ENCODE peak calls at places on chromosome 7, in seven cellular contexts. One of them, this sample, is unnamed.

GRCh38 chr7:108335264-108335918 is 120.8 kb downstream of the NRCAM start:
- DNase-seq in testis: peak
- DNase-seq in A549: no peak
- DNase-seq in HCT116: no peak
- DNase-seq in IMR-90: no peak
- DNase-seq in spleen: no peak
- DNase-seq in heart left ventricle: no peak
- DNase-seq in this sample: no peak

GRCh38 chr7:116495737-116496136 is 3.8 kb upstream of the CAV2 start:
- DNase-seq in testis: no peak
- DNase-seq in A549: peak
- DNase-seq in HCT116: no peak
- DNase-seq in IMR-90: peak
- DNase-seq in spleen: no peak
- DNase-seq in heart left ventricle: no peak
- DNase-seq in this sample: no peak

GRCh38 chr7:102063736-102064135 is 222.9 kb upstream of the SH2B2 start:
- DNase-seq in testis: no peak
- DNase-seq in A549: peak
- DNase-seq in HCT116: peak
- DNase-seq in IMR-90: peak
- DNase-seq in spleen: no peak
- DNase-seq in heart left ventricle: no peak
- DNase-seq in this sample: peak

GRCh38 chr7:78607099-78607498 is 808.5 kb downstream of the PHTF2 start:
- DNase-seq in testis: no peak
- DNase-seq in A549: no peak
- DNase-seq in HCT116: no peak
- DNase-seq in IMR-90: no peak
- DNase-seq in spleen: no peak
- DNase-seq in heart left ventricle: no peak
- DNase-seq in this sample: no peak

GRCh38 chr7:134619627-134620331 is 26.9 kb upstream of the BPGM start:
- DNase-seq in testis: no peak
- DNase-seq in A549: no peak
- DNase-seq in HCT116: no peak
- DNase-seq in IMR-90: peak
- DNase-seq in spleen: no peak
- DNase-seq in heart left ventricle: no peak
- DNase-seq in this sample: peak

GRCh38 chr7:116610210-116610609 is 61.8 kb upstream of the MET start:
- DNase-seq in testis: no peak
- DNase-seq in A549: no peak
- DNase-seq in HCT116: no peak
- DNase-seq in IMR-90: peak
- DNase-seq in spleen: no peak
- DNase-seq in heart left ventricle: no peak
- DNase-seq in this sample: no peak

GRCh38 chr7:106957766-106958165 is 86.7 kb upstream of the PRKAR2B start:
- DNase-seq in testis: no peak
- DNase-seq in A549: no peak
- DNase-seq in HCT116: no peak
- DNase-seq in IMR-90: no peak
- DNase-seq in spleen: no peak
- DNase-seq in heart left ventricle: peak
- DNase-seq in this sample: no peak

GRCh38 chr7:1910827-1911226 is 240.8 kb downstream of the ELFN1 start:
- DNase-seq in testis: peak
- DNase-seq in A549: no peak
- DNase-seq in HCT116: no peak
- DNase-seq in IMR-90: no peak
- DNase-seq in spleen: no peak
- DNase-seq in heart left ventricle: peak
- DNase-seq in this sample: no peak

GRCh38 chr7:1663857-1664651 is 6.0 kb upstream of the ELFN1 start:
- DNase-seq in testis: no peak
- DNase-seq in A549: no peak
- DNase-seq in HCT116: no peak
- DNase-seq in IMR-90: no peak
- DNase-seq in spleen: peak
- DNase-seq in heart left ventricle: peak
- DNase-seq in this sample: no peak

GRCh38 chr7:45211958-45212357 is 54.4 kb downstream of the RAMP3 start:
- DNase-seq in testis: no peak
- DNase-seq in A549: no peak
- DNase-seq in HCT116: no peak
- DNase-seq in IMR-90: no peak
- DNase-seq in spleen: no peak
- DNase-seq in heart left ventricle: no peak
- DNase-seq in this sample: no peak

GRCh38 chr7:16817536-16817935 is 12.7 kb upstream of the AGR2 start:
- DNase-seq in testis: no peak
- DNase-seq in A549: peak
- DNase-seq in HCT116: no peak
- DNase-seq in IMR-90: peak
- DNase-seq in spleen: no peak
- DNase-seq in heart left ventricle: no peak
- DNase-seq in this sample: peak

GRCh38 chr7:21504021-21504420 is 38.8 kb upstream of the DNAH11 start:
- DNase-seq in testis: no peak
- DNase-seq in A549: no peak
- DNase-seq in HCT116: no peak
- DNase-seq in IMR-90: no peak
- DNase-seq in spleen: no peak
- DNase-seq in heart left ventricle: no peak
- DNase-seq in this sample: no peak

GRCh38 chr7:21749318-21749717 is 196.4 kb downstream of the CDCA7L start:
- DNase-seq in testis: no peak
- DNase-seq in A549: no peak
- DNase-seq in HCT116: no peak
- DNase-seq in IMR-90: no peak
- DNase-seq in spleen: no peak
- DNase-seq in heart left ventricle: no peak
- DNase-seq in this sample: no peak

GRCh38 chr7:41000042-41000441 is 702.8 kb downstream of the INHBA start:
- DNase-seq in testis: no peak
- DNase-seq in A549: no peak
- DNase-seq in HCT116: no peak
- DNase-seq in IMR-90: no peak
- DNase-seq in spleen: no peak
- DNase-seq in heart left ventricle: no peak
- DNase-seq in this sample: no peak

GRCh38 chr7:40990841-40991240 is 712.0 kb downstream of the INHBA start:
- DNase-seq in testis: no peak
- DNase-seq in A549: no peak
- DNase-seq in HCT116: no peak
- DNase-seq in IMR-90: no peak
- DNase-seq in spleen: no peak
- DNase-seq in heart left ventricle: no peak
- DNase-seq in this sample: no peak

DNA sequence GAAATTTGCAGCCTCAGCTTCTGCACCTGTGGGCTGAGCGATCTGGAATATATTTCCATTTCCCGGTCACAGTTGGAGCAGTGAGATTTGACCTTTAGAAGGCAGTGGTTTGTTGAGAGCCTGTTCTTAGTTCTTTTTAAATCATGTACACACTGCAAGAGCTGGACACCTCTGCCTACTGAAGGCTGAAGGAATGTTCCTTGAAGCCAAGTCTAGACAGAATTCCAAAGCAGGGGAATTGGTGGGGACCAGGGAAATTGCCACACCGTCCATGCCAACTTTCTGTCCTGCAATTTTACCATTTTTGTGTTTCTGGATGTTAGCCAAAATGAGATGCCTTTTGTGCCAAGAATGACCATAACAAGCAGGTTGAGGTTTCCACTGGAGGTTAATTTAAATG is 706.6 kb downstream of the INHBA start:
- DNase-seq in testis: no peak
- DNase-seq in A549: no peak
- DNase-seq in HCT116: no peak
- DNase-seq in IMR-90: no peak
- DNase-seq in spleen: no peak
- DNase-seq in heart left ventricle: no peak
- DNase-seq in this sample: no peak
- TF ChIP-seq POLR2A in testis: no peak
- TF ChIP-seq POLR2A in A549: no peak
- TF ChIP-seq POLR2A in HCT116: no peak
- TF ChIP-seq POLR2A in IMR-90: no peak
- TF ChIP-seq POLR2A in spleen: no peak
- TF ChIP-seq POLR2A in heart left ventricle: no peak
- TF ChIP-seq POLR2A in this sample: no peak

DNA sequence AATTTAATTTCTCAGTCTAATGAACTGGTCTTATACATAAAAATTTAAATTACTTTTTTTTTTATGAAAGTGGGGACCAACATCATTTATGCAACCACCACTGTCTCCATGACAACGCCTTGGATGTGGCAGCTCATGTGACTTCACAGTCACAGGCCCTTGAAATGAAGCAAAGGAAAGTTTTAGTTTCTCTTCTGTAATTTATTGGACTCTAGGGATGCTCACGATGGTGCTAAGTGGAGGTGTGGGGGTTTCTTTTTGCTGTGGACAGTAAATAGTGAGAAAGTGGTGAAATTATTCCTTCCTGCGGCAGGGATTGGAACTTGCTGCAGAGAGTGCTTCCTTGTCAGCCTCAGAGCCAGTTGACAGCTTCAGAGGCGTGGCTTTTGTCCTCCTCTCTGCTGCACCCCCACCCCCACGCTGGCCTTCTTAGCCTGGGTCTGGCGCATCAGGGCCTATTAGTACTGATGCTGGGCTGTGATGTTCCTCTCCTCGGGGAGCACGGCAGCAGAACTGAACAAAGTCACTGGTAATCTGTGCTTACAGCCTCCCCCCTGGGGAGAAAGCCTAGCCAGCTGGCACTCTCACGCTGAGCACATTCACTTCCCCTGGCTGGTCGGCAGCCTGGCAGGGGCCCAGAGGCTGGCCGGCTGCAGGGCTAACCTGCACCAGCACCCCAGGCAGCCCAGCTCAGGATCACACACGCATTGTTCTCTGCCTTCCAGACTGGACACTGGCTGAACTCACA is 517.5 kb upstream of the GALNT17 start:
- DNase-seq in testis: peak
- DNase-seq in A549: no peak
- DNase-seq in HCT116: no peak
- DNase-seq in IMR-90: peak
- DNase-seq in spleen: peak
- DNase-seq in heart left ventricle: peak
- DNase-seq in this sample: peak
- TF ChIP-seq POLR2A in testis: no peak
- TF ChIP-seq POLR2A in A549: no peak
- TF ChIP-seq POLR2A in HCT116: no peak
- TF ChIP-seq POLR2A in IMR-90: no peak
- TF ChIP-seq POLR2A in spleen: no peak
- TF ChIP-seq POLR2A in heart left ventricle: no peak
- TF ChIP-seq POLR2A in this sample: no peak

GRCh38 chr7:26008428-26008827 is 143.6 kb upstream of the NFE2L3 start:
- DNase-seq in testis: no peak
- DNase-seq in A549: no peak
- DNase-seq in HCT116: no peak
- DNase-seq in IMR-90: no peak
- DNase-seq in spleen: no peak
- DNase-seq in heart left ventricle: no peak
- DNase-seq in this sample: no peak

GRCh38 chr7:26005683-26006410 is 146.2 kb upstream of the NFE2L3 start:
- DNase-seq in testis: no peak
- DNase-seq in A549: no peak
- DNase-seq in HCT116: no peak
- DNase-seq in IMR-90: no peak
- DNase-seq in spleen: no peak
- DNase-seq in heart left ventricle: no peak
- DNase-seq in this sample: no peak

GRCh38 chr7:26011039-26011696 is 140.8 kb upstream of the NFE2L3 start:
- DNase-seq in testis: no peak
- DNase-seq in A549: no peak
- DNase-seq in HCT116: no peak
- DNase-seq in IMR-90: no peak
- DNase-seq in spleen: no peak
- DNase-seq in heart left ventricle: no peak
- DNase-seq in this sample: no peak

GRCh38 chr7:26006421-26006820 is 145.6 kb upstream of the NFE2L3 start:
- DNase-seq in testis: no peak
- DNase-seq in A549: no peak
- DNase-seq in HCT116: no peak
- DNase-seq in IMR-90: no peak
- DNase-seq in spleen: no peak
- DNase-seq in heart left ventricle: no peak
- DNase-seq in this sample: no peak

GRCh38 chr7:26007510-26007909 is 144.5 kb upstream of the NFE2L3 start:
- DNase-seq in testis: no peak
- DNase-seq in A549: no peak
- DNase-seq in HCT116: no peak
- DNase-seq in IMR-90: no peak
- DNase-seq in spleen: no peak
- DNase-seq in heart left ventricle: no peak
- DNase-seq in this sample: no peak
- TF ChIP-seq POLR2A in testis: no peak
- TF ChIP-seq POLR2A in A549: no peak
- TF ChIP-seq POLR2A in HCT116: no peak
- TF ChIP-seq POLR2A in IMR-90: no peak
- TF ChIP-seq POLR2A in spleen: no peak
- TF ChIP-seq POLR2A in heart left ventricle: no peak
- TF ChIP-seq POLR2A in this sample: no peak

GRCh38 chr7:92695308-92696261 is 105.4 kb upstream of the FAM133B start:
- DNase-seq in testis: peak
- DNase-seq in A549: peak
- DNase-seq in HCT116: peak
- DNase-seq in IMR-90: peak
- DNase-seq in spleen: no peak
- DNase-seq in heart left ventricle: peak
- DNase-seq in this sample: peak
- TF ChIP-seq POLR2A in testis: no peak
- TF ChIP-seq POLR2A in A549: no peak
- TF ChIP-seq POLR2A in HCT116: no peak
- TF ChIP-seq POLR2A in IMR-90: no peak
- TF ChIP-seq POLR2A in spleen: no peak
- TF ChIP-seq POLR2A in heart left ventricle: no peak
- TF ChIP-seq POLR2A in this sample: no peak

DNA sequence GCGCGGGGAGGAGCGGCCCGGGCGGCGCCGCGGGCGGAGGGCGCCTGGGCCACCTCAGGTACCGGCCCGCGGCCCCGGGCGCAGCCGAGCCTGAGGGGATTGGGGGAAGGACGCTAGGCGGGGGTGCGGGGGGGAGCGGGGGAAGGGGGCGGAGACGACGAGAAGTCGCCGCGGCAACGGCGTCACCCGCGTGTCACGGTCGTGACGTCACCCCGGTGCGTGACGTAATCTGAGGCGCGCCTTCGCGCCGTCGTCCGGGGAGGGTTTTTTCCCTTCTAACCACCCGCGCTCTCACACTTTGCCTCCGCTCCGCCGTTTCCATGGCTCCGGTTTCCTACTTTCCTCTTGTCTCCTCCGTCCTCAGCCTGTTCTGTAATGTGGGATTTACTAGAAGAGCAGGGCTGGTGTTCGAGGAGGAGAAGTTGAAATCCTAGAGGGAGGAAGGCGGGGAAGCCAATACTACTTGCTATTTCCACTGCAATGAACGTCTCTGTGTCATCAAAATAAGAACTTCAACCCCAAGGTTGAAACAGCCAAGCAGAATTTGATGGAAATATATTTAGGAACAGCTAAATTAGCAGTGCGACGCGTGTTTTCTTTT is at the start of gene BRAF:
- DNase-seq in testis: peak
- DNase-seq in A549: peak
- DNase-seq in HCT116: peak
- DNase-seq in IMR-90: peak
- DNase-seq in spleen: peak
- DNase-seq in heart left ventricle: peak
- DNase-seq in this sample: peak
- TF ChIP-seq POLR2A in testis: peak
- TF ChIP-seq POLR2A in A549: peak
- TF ChIP-seq POLR2A in HCT116: peak
- TF ChIP-seq POLR2A in IMR-90: no peak
- TF ChIP-seq POLR2A in spleen: no peak
- TF ChIP-seq POLR2A in heart left ventricle: peak
- TF ChIP-seq POLR2A in this sample: peak

This sample was measured in H54.